ENCODE peak calls at places on chromosomes 1 and 21, in five cellular contexts. One of them, this sample, is unnamed.

GRCh38 chr1:201885531-201886075 is 3.1 kb upstream of the SHISA4 start:
- DNase-seq in foreskin fibroblast: peak; percentile 76
- DNase-seq in stimulated activated CD8-positive, alpha-beta memory T cell treated with anti-CD3 and anti-CD28 coated beads, Interleukin-4, amount 100 ng/mL, for 1 hour: no peak
- DNase-seq in T-helper 9 cell: no peak
- DNase-seq in lung: no peak
- DNase-seq in this sample: peak; percentile 46

GRCh38 chr1:201937624-201938212 is 8.6 kb downstream of the LMOD1 start:
- DNase-seq in T-helper 9 cell: no peak
- DNase-seq in stimulated activated CD8-positive, alpha-beta memory T cell treated with anti-CD3 and anti-CD28 coated beads, Interleukin-4, amount 100 ng/mL, for 1 hour: no peak
- DNase-seq in lung: no peak
- DNase-seq in foreskin fibroblast: peak; percentile 55
- DNase-seq in this sample: peak; percentile 73

GRCh38 chr1:91871994-91872393 is 14.0 kb downstream of the TGFBR3 start:
- DNase-seq in lung: no peak
- DNase-seq in stimulated activated CD8-positive, alpha-beta memory T cell treated with anti-CD3 and anti-CD28 coated beads, Interleukin-4, amount 100 ng/mL, for 1 hour: no peak
- DNase-seq in T-helper 9 cell: no peak
- DNase-seq in foreskin fibroblast: no peak
- DNase-seq in this sample: peak; percentile 29

GRCh38 chr1:228343211-228343661 is 63.4 kb downstream of the TRIM11 start:
- DNase-seq in stimulated activated CD8-positive, alpha-beta memory T cell treated with anti-CD3 and anti-CD28 coated beads, Interleukin-4, amount 100 ng/mL, for 1 hour: no peak
- DNase-seq in lung: no peak
- DNase-seq in foreskin fibroblast: no peak
- DNase-seq in T-helper 9 cell: no peak
- DNase-seq in this sample: no peak

GRCh38 chr1:244419004-244419403 is 32.7 kb downstream of the ADSS2 start:
- DNase-seq in T-helper 9 cell: no peak
- DNase-seq in stimulated activated CD8-positive, alpha-beta memory T cell treated with anti-CD3 and anti-CD28 coated beads, Interleukin-4, amount 100 ng/mL, for 1 hour: no peak
- DNase-seq in foreskin fibroblast: no peak
- DNase-seq in lung: no peak
- DNase-seq in this sample: no peak

GRCh38 chr1:219567341-219567947 is 45.5 kb downstream of the ZC3H11B start:
- DNase-seq in lung: no peak
- DNase-seq in stimulated activated CD8-positive, alpha-beta memory T cell treated with anti-CD3 and anti-CD28 coated beads, Interleukin-4, amount 100 ng/mL, for 1 hour: no peak
- DNase-seq in T-helper 9 cell: no peak
- DNase-seq in foreskin fibroblast: peak; percentile 74
- DNase-seq in this sample: peak; percentile 42

GRCh38 chr1:167083066-167083682 is 7.0 kb downstream of the GPA33 start:
- DNase-seq in T-helper 9 cell: no peak
- DNase-seq in stimulated activated CD8-positive, alpha-beta memory T cell treated with anti-CD3 and anti-CD28 coated beads, Interleukin-4, amount 100 ng/mL, for 1 hour: no peak
- DNase-seq in lung: no peak
- DNase-seq in foreskin fibroblast: no peak
- DNase-seq in this sample: no peak

GRCh38 chr1:219699870-219700269 is 87.0 kb upstream of the ZC3H11B start:
- DNase-seq in stimulated activated CD8-positive, alpha-beta memory T cell treated with anti-CD3 and anti-CD28 coated beads, Interleukin-4, amount 100 ng/mL, for 1 hour: no peak
- DNase-seq in foreskin fibroblast: peak; percentile 16
- DNase-seq in T-helper 9 cell: no peak
- DNase-seq in lung: no peak
- DNase-seq in this sample: no peak

GRCh38 chr1:68185743-68186142 is 46.6 kb downstream of the WLS start:
- DNase-seq in lung: no peak
- DNase-seq in T-helper 9 cell: no peak
- DNase-seq in foreskin fibroblast: no peak
- DNase-seq in stimulated activated CD8-positive, alpha-beta memory T cell treated with anti-CD3 and anti-CD28 coated beads, Interleukin-4, amount 100 ng/mL, for 1 hour: no peak
- DNase-seq in this sample: no peak

GRCh38 chr1:198638894-198639319 is at the start of gene PTPRC:
- DNase-seq in foreskin fibroblast: no peak
- DNase-seq in lung: no peak
- DNase-seq in T-helper 9 cell: no peak
- DNase-seq in stimulated activated CD8-positive, alpha-beta memory T cell treated with anti-CD3 and anti-CD28 coated beads, Interleukin-4, amount 100 ng/mL, for 1 hour: no peak
- DNase-seq in this sample: no peak

GRCh38 chr1:11730429-11730861 is 5.5 kb upstream of the AGTRAP start:
- DNase-seq in foreskin fibroblast: peak; percentile 72
- DNase-seq in lung: peak; percentile 72
- DNase-seq in T-helper 9 cell: no peak
- DNase-seq in stimulated activated CD8-positive, alpha-beta memory T cell treated with anti-CD3 and anti-CD28 coated beads, Interleukin-4, amount 100 ng/mL, for 1 hour: no peak
- DNase-seq in this sample: peak; percentile 52

GRCh38 chr21:28834335-28835238 is 158.1 kb downstream of the LTN1 start:
- DNase-seq in T-helper 9 cell: no peak
- DNase-seq in foreskin fibroblast: no peak
- DNase-seq in stimulated activated CD8-positive, alpha-beta memory T cell treated with anti-CD3 and anti-CD28 coated beads, Interleukin-4, amount 100 ng/mL, for 1 hour: no peak
- DNase-seq in lung: no peak
- DNase-seq in this sample: no peak

GRCh38 chr1:54604572-54605370 is 18.6 kb downstream of the FAM151A start:
- DNase-seq in stimulated activated CD8-positive, alpha-beta memory T cell treated with anti-CD3 and anti-CD28 coated beads, Interleukin-4, amount 100 ng/mL, for 1 hour: no peak
- DNase-seq in lung: no peak
- DNase-seq in foreskin fibroblast: no peak
- DNase-seq in T-helper 9 cell: no peak
- DNase-seq in this sample: no peak

GRCh38 chr1:241715956-241716355 is 63.9 kb downstream of the WDR64 start:
- DNase-seq in stimulated activated CD8-positive, alpha-beta memory T cell treated with anti-CD3 and anti-CD28 coated beads, Interleukin-4, amount 100 ng/mL, for 1 hour: no peak
- DNase-seq in foreskin fibroblast: peak; percentile 86
- DNase-seq in T-helper 9 cell: no peak
- DNase-seq in lung: no peak
- DNase-seq in this sample: peak; percentile 4

GRCh38 chr21:42840411-42841155 is 38.8 kb downstream of the WDR4 start:
- DNase-seq in stimulated activated CD8-positive, alpha-beta memory T cell treated with anti-CD3 and anti-CD28 coated beads, Interleukin-4, amount 100 ng/mL, for 1 hour: no peak
- DNase-seq in foreskin fibroblast: no peak
- DNase-seq in T-helper 9 cell: no peak
- DNase-seq in lung: no peak
- DNase-seq in this sample: no peak

GRCh38 chr1:73930293-73930692 is 267.7 kb downstream of the LRRIQ3 start:
- DNase-seq in stimulated activated CD8-positive, alpha-beta memory T cell treated with anti-CD3 and anti-CD28 coated beads, Interleukin-4, amount 100 ng/mL, for 1 hour: no peak
- DNase-seq in foreskin fibroblast: no peak
- DNase-seq in T-helper 9 cell: no peak
- DNase-seq in lung: no peak
- DNase-seq in this sample: no peak

GRCh38 chr1:229142496-229142895 is 128.4 kb upstream of the RAB4A start:
- DNase-seq in T-helper 9 cell: no peak
- DNase-seq in stimulated activated CD8-positive, alpha-beta memory T cell treated with anti-CD3 and anti-CD28 coated beads, Interleukin-4, amount 100 ng/mL, for 1 hour: no peak
- DNase-seq in lung: no peak
- DNase-seq in foreskin fibroblast: no peak
- DNase-seq in this sample: no peak

GRCh38 chr1:10378071-10378841 is 20.6 kb upstream of the PGD start:
- DNase-seq in lung: peak; percentile 54
- DNase-seq in foreskin fibroblast: peak; percentile 39
- DNase-seq in T-helper 9 cell: no peak
- DNase-seq in stimulated activated CD8-positive, alpha-beta memory T cell treated with anti-CD3 and anti-CD28 coated beads, Interleukin-4, amount 100 ng/mL, for 1 hour: no peak
- DNase-seq in this sample: peak; percentile 18

GRCh38 chr1:19239876-19240275 is 11.4 kb downstream of the EMC1 start:
- DNase-seq in lung: no peak
- DNase-seq in T-helper 9 cell: no peak
- DNase-seq in foreskin fibroblast: no peak
- DNase-seq in stimulated activated CD8-positive, alpha-beta memory T cell treated with anti-CD3 and anti-CD28 coated beads, Interleukin-4, amount 100 ng/mL, for 1 hour: no peak
- DNase-seq in this sample: no peak

GRCh38 chr1:97095764-97096163 is 374.2 kb downstream of the PTBP2 start:
- DNase-seq in stimulated activated CD8-positive, alpha-beta memory T cell treated with anti-CD3 and anti-CD28 coated beads, Interleukin-4, amount 100 ng/mL, for 1 hour: no peak
- DNase-seq in T-helper 9 cell: no peak
- DNase-seq in lung: no peak
- DNase-seq in foreskin fibroblast: no peak
- DNase-seq in this sample: no peak

GRCh38 chr1:18077657-18078215 is 29.9 kb upstream of the IGSF21 start:
- DNase-seq in foreskin fibroblast: no peak
- DNase-seq in lung: no peak
- DNase-seq in stimulated activated CD8-positive, alpha-beta memory T cell treated with anti-CD3 and anti-CD28 coated beads, Interleukin-4, amount 100 ng/mL, for 1 hour: no peak
- DNase-seq in T-helper 9 cell: no peak
- DNase-seq in this sample: no peak

This sample was measured in AG10803.